ENCODE peak calls at places on chromosomes 6 and 20, in six cellular contexts. A is mucosa of gallbladder; B is stimulated activated CD4-positive, alpha-beta T cell treated with anti-CD3 and anti-CD28 coated beads, Interleukin-15, amount 100 ng/mL, for 1 hour; S is NCI-H774; Q is CD4-positive, CD25-positive, alpha-beta regulatory T cell; L is Jurkat, Clone E6-1. J is an unnamed sample.

GRCh38 chr6:157302761-157303160 is 20.6 kb downstream of the TMEM242 start:
- DNase-seq in A (no peak), B (no peak), S (no peak), Q (no peak), L (no peak), J (no peak)

GRCh38 chr6:158290040-158290439 is 22.2 kb upstream of the TULP4 start:
- DNase-seq in A (no peak), B (no peak), S (no peak), Q (no peak), L (peak), J (peak)

GRCh38 chr6:139490482-139490881 is 116.0 kb upstream of the CITED2 start:
- DNase-seq in A (no peak), B (no peak), S (no peak), Q (no peak), L (peak), J (no peak)

GRCh38 chr6:7697820-7698623 is 27.9 kb upstream of the BMP6 start:
- DNase-seq in A (peak), B (no peak), S (no peak), Q (no peak), L (no peak), J (no peak)

GRCh38 chr6:112480551-112480950 is 133.4 kb downstream of the RFPL4B start:
- DNase-seq in A (no peak), B (no peak), S (no peak), Q (no peak), L (no peak), J (no peak)

GRCh38 chr6:7184502-7184901 is 76.7 kb downstream of the RREB1 start:
- DNase-seq in A (no peak), B (no peak), S (no peak), Q (no peak), L (no peak), J (no peak)

GRCh38 chr20:47351643-47352331 is 4.7 kb downstream of the ZMYND8 start:
- DNase-seq in A (no peak), B (no peak), S (peak), Q (no peak), L (no peak), J (no peak)

GRCh38 chr6:33095681-33096080 is 19.9 kb downstream of the HLA-DPB1 start:
- DNase-seq in A (no peak), B (no peak), S (no peak), Q (no peak), L (no peak), J (no peak)

GRCh38 chr6:161152904-161153662 is 120.8 kb downstream of the AGPAT4 start:
- DNase-seq in A (no peak), B (no peak), S (no peak), Q (no peak), L (no peak), J (no peak)

GRCh38 chr6:114284281-114284680 is 58.5 kb downstream of the HS3ST5 start:
- DNase-seq in A (no peak), B (no peak), S (no peak), Q (no peak), L (no peak), J (no peak)

GRCh38 chr20:58787211-58788067 is 63.3 kb downstream of the GNAS-AS1 start:
- DNase-seq in A (no peak), B (no peak), S (no peak), Q (no peak), L (no peak), J (no peak)

GRCh38 chr6:169172946-169173345 is 80.7 kb downstream of the THBS2 start:
- DNase-seq in A (no peak), B (no peak), S (no peak), Q (no peak), L (no peak), J (no peak)

GRCh38 chr6:160438481-160438880 is 90.3 kb downstream of the SLC22A3 start:
- DNase-seq in A (no peak), B (no peak), S (no peak), Q (no peak), L (no peak), J (no peak)

J was measured in memory B cell.